ENCODE peak calls at places on chromosomes 6 and 20, in four cellular contexts. One of them, this sample, is unnamed.

GRCh38 chr20:49508435-49509199 is 26.1 kb upstream of the KCNB1 start:
- DNase-seq in psoas muscle: no peak
- DNase-seq in OCI-LY7: peak; percentile 73
- DNase-seq in C1 segment of cervical spinal cord: peak; percentile 2
- DNase-seq in this sample: peak; percentile 36

GRCh38 chr6:108565091-108565766 is 4.5 kb downstream of the FOXO3 start:
- DNase-seq in psoas muscle: no peak
- DNase-seq in OCI-LY7: peak; percentile 94
- DNase-seq in C1 segment of cervical spinal cord: no peak
- DNase-seq in this sample: peak; percentile 88

GRCh38 chr6:43972915-43973304 is 154.3 kb downstream of the MRPL14 start:
- DNase-seq in psoas muscle: peak; percentile 87
- DNase-seq in OCI-LY7: no peak
- DNase-seq in C1 segment of cervical spinal cord: peak; percentile 43
- DNase-seq in this sample: no peak

GRCh38 chr20:3785240-3786125 is 1.1 kb downstream of the CENPB start:
- DNase-seq in psoas muscle: peak; percentile 43
- DNase-seq in OCI-LY7: no peak
- DNase-seq in C1 segment of cervical spinal cord: no peak
- DNase-seq in this sample: no peak

GRCh38 chr6:107972413-107973096 is 14.5 kb upstream of the SEC63 start:
- DNase-seq in psoas muscle: no peak
- DNase-seq in OCI-LY7: no peak
- DNase-seq in C1 segment of cervical spinal cord: no peak
- DNase-seq in this sample: no peak

GRCh38 chr6:170212956-170213636 is 77.8 kb downstream of the DLL1 start:
- DNase-seq in psoas muscle: no peak
- DNase-seq in OCI-LY7: no peak
- DNase-seq in C1 segment of cervical spinal cord: no peak
- DNase-seq in this sample: no peak

GRCh38 chr6:134491473-134491872 is 173.6 kb upstream of the SGK1 start:
- DNase-seq in psoas muscle: no peak
- DNase-seq in OCI-LY7: no peak
- DNase-seq in C1 segment of cervical spinal cord: no peak
- DNase-seq in this sample: no peak

GRCh38 chr20:34362502-34363061 is 491 bp upstream of the ITCH start:
- DNase-seq in psoas muscle: no peak
- DNase-seq in OCI-LY7: peak; percentile 21
- DNase-seq in C1 segment of cervical spinal cord: peak; percentile 1
- DNase-seq in this sample: no peak

GRCh38 chr20:24650091-24650490 is 180.7 kb downstream of the SYNDIG1 start:
- DNase-seq in psoas muscle: no peak
- DNase-seq in OCI-LY7: no peak
- DNase-seq in C1 segment of cervical spinal cord: no peak
- DNase-seq in this sample: no peak